ENCODE peak calls at places on chromosomes 16 and 17, in seven cellular contexts. C, S, F, J, E, Y and L are unnamed samples.

GRCh38 chr17:80103061-80103481 is 1.7 kb downstream of the GAA start:
- DNase-seq in C (peak; percentile 66), S (no peak), F (no peak), J (no peak), E (no peak), Y (no peak), L (no peak)

GRCh38 chr16:23072084-23072599 is 77.1 kb downstream of the USP31 start:
- DNase-seq in C (peak; percentile 59), S (no peak), F (no peak), J (peak; percentile 51), E (no peak), Y (no peak), L (no peak)

GRCh38 chr16:89473791-89474414 is 16.5 kb downstream of the ANKRD11 start:
- DNase-seq in C (no peak), S (no peak), F (no peak), J (no peak), E (no peak), Y (no peak), L (peak; percentile 37)

GRCh38 chr17:79620207-79621038 is 9.6 kb upstream of the RBFOX3 start:
- DNase-seq in C (no peak), S (no peak), F (no peak), J (no peak), E (no peak), Y (peak; percentile 8), L (no peak)

GRCh38 chr16:28915181-28915580 is 9.9 kb downstream of the RABEP2 start:
- DNase-seq in C (no peak), S (peak; percentile 74), F (peak; percentile 66), J (no peak), E (no peak), Y (no peak), L (no peak)

GRCh38 chr16:25140459-25140858 is 28.9 kb downstream of the LCMT1 start:
- DNase-seq in C (no peak), S (no peak), F (no peak), J (no peak), E (no peak), Y (no peak), L (no peak)

GRCh38 chr17:75615301-75615700 is 17.9 kb upstream of the SMIM5 start:
- DNase-seq in C (no peak), S (no peak), F (no peak), J (no peak), E (no peak), Y (no peak), L (no peak)

GRCh38 chr16:1152123-1152638 is 725 bp upstream of the CACNA1H start:
- DNase-seq in C (no peak), S (no peak), F (no peak), J (no peak), E (no peak), Y (no peak), L (no peak)

GRCh38 chr16:48284772-48285409 is 37.6 kb upstream of the ABCC11 start:
- DNase-seq in C (no peak), S (no peak), F (no peak), J (no peak), E (no peak), Y (no peak), L (no peak)

GRCh38 chr17:17324616-17325015 is 21.4 kb downstream of the NT5M start:
- DNase-seq in C (no peak), S (no peak), F (no peak), J (no peak), E (no peak), Y (no peak), L (no peak)

GRCh38 chr16:69522732-69523404 is 42.9 kb upstream of the NFAT5 start:
- DNase-seq in C (no peak), S (no peak), F (no peak), J (no peak), E (no peak), Y (no peak), L (peak; percentile 85)

GRCh38 chr17:11622468-11622867 is 24.2 kb downstream of the DNAH9 start:
- DNase-seq in C (no peak), S (no peak), F (no peak), J (no peak), E (no peak), Y (no peak), L (no peak)

GRCh38 chr17:78921437-78921971 is 3.7 kb downstream of the TIMP2 start:
- DNase-seq in C (no peak), S (no peak), F (no peak), J (peak; percentile 35), E (no peak), Y (no peak), L (no peak)

GRCh38 chr17:48054238-48055185 is 6.4 kb downstream of the NFE2L1 start:
- DNase-seq in C (peak; percentile 83), S (no peak), F (no peak), J (no peak), E (no peak), Y (peak; percentile 69), L (no peak)

GRCh38 chr16:87552772-87553171 is 49.5 kb upstream of the JPH3 start:
- DNase-seq in C (no peak), S (no peak), F (no peak), J (no peak), E (no peak), Y (peak; percentile 77), L (no peak)

GRCh38 chr16:24635900-24636610 is 93.4 kb upstream of the TNRC6A start:
- DNase-seq in C (peak; percentile 79), S (peak; percentile 97), F (no peak), J (peak; percentile 23), E (peak; percentile 90), Y (no peak), L (no peak)

GRCh38 chr16:30660424-30661251 is 2.4 kb downstream of the FBRS start:
- DNase-seq in C (no peak), S (no peak), F (no peak), J (no peak), E (no peak), Y (no peak), L (no peak)

GRCh38 chr16:2825049-2825742 is 4.9 kb upstream of the ZG16B start:
- DNase-seq in C (no peak), S (no peak), F (no peak), J (no peak), E (no peak), Y (no peak), L (no peak)

GRCh38 chr16:57764341-57765159 is 29.0 kb downstream of the KATNB1 start:
- DNase-seq in C (no peak), S (peak; percentile 75), F (no peak), J (no peak), E (peak; percentile 87), Y (peak; percentile 93), L (peak; percentile 95)

GRCh38 chr17:17435323-17435722 is 41.5 kb upstream of the MED9 start:
- DNase-seq in C (no peak), S (no peak), F (no peak), J (no peak), E (no peak), Y (no peak), L (no peak)

GRCh38 chr16:72846594-72846993 is 201.3 kb downstream of the ZFHX3 start:
- DNase-seq in C (no peak), S (no peak), F (no peak), J (no peak), E (no peak), Y (no peak), L (no peak)

GRCh38 chr17:7977039-7977438 is 25.4 kb upstream of the GUCY2D start:
- DNase-seq in C (no peak), S (no peak), F (no peak), J (no peak), E (no peak), Y (no peak), L (no peak)

GRCh38 chr16:24834459-24835335 is 11.1 kb upstream of the SLC5A11 start:
- DNase-seq in C (no peak), S (no peak), F (no peak), J (peak; percentile 18), E (no peak), Y (peak; percentile 38), L (peak; percentile 64)

GRCh38 chr17:34341916-34342315 is 14.4 kb upstream of the CCL13 start:
- DNase-seq in C (no peak), S (no peak), F (no peak), J (no peak), E (no peak), Y (no peak), L (no peak)

GRCh38 chr17:65181237-65182061 is 44.3 kb downstream of the RGS9 start:
- DNase-seq in C (no peak), S (no peak), F (no peak), J (no peak), E (no peak), Y (no peak), L (no peak)

GRCh38 chr17:48951572-48951971 is 6.9 kb upstream of the SNF8 start:
- DNase-seq in C (no peak), S (no peak), F (no peak), J (no peak), E (no peak), Y (no peak), L (no peak)